ENCODE peak calls at places on chromosomes 3 and 15, in nine cellular contexts. One of them, this sample, is unnamed.
A peak's percentile ranks its signal among the peaks of the same experiment; 100 is the strongest.

GRCh38 chr3:66407281-66408218 is 93.3 kb downstream of the LRIG1 start:
- DNase-seq in HFF-Myc: no peak
- DNase-seq in left lung: peak; percentile 91
- DNase-seq in heart right ventricle: peak; percentile 71
- DNase-seq in fibroblast of pulmonary artery: peak; percentile 59
- DNase-seq in aorta: peak; percentile 91
- DNase-seq in GM23338: peak; percentile 79
- DNase-seq in CD4-positive, alpha-beta memory T cell: peak; percentile 71
- DNase-seq in fibroblast of villous mesenchyme: peak; percentile 61
- DNase-seq in this sample: peak; percentile 20

GRCh38 chr3:66656608-66657007 is 155.8 kb upstream of the LRIG1 start:
- DNase-seq in HFF-Myc: no peak
- DNase-seq in left lung: no peak
- DNase-seq in heart right ventricle: no peak
- DNase-seq in fibroblast of pulmonary artery: no peak
- DNase-seq in aorta: no peak
- DNase-seq in GM23338: no peak
- DNase-seq in CD4-positive, alpha-beta memory T cell: no peak
- DNase-seq in fibroblast of villous mesenchyme: no peak
- DNase-seq in this sample: no peak

GRCh38 chr3:39806820-39807219 is 2.6 kb upstream of the MYRIP start:
- DNase-seq in HFF-Myc: no peak
- DNase-seq in left lung: no peak
- DNase-seq in heart right ventricle: no peak
- DNase-seq in fibroblast of pulmonary artery: no peak
- DNase-seq in aorta: no peak
- DNase-seq in GM23338: no peak
- DNase-seq in CD4-positive, alpha-beta memory T cell: no peak
- DNase-seq in fibroblast of villous mesenchyme: no peak
- DNase-seq in this sample: no peak

GRCh38 chr15:69758810-69759410 is 306.3 kb downstream of the RPLP1 start:
- DNase-seq in HFF-Myc: no peak
- DNase-seq in left lung: peak; percentile 74
- DNase-seq in heart right ventricle: peak; percentile 23
- DNase-seq in fibroblast of pulmonary artery: peak; percentile 74
- DNase-seq in aorta: no peak
- DNase-seq in GM23338: no peak
- DNase-seq in CD4-positive, alpha-beta memory T cell: peak; percentile 95
- DNase-seq in fibroblast of villous mesenchyme: peak; percentile 88
- DNase-seq in this sample: no peak

GRCh38 chr15:94135748-94136147 is 95.6 kb upstream of the MCTP2 start:
- DNase-seq in HFF-Myc: no peak
- DNase-seq in left lung: no peak
- DNase-seq in heart right ventricle: no peak
- DNase-seq in fibroblast of pulmonary artery: no peak
- DNase-seq in aorta: no peak
- DNase-seq in GM23338: peak; percentile 25
- DNase-seq in CD4-positive, alpha-beta memory T cell: no peak
- DNase-seq in fibroblast of villous mesenchyme: peak; percentile 3
- DNase-seq in this sample: no peak

GRCh38 chr15:39400821-39401550 is 179.9 kb upstream of the THBS1 start:
- DNase-seq in HFF-Myc: no peak
- DNase-seq in left lung: no peak
- DNase-seq in heart right ventricle: no peak
- DNase-seq in fibroblast of pulmonary artery: peak; percentile 80
- DNase-seq in aorta: no peak
- DNase-seq in GM23338: no peak
- DNase-seq in CD4-positive, alpha-beta memory T cell: no peak
- DNase-seq in fibroblast of villous mesenchyme: peak; percentile 69
- DNase-seq in this sample: no peak

GRCh38 chr3:71348831-71349230 is 234.7 kb downstream of the FOXP1 start:
- DNase-seq in HFF-Myc: no peak
- DNase-seq in left lung: no peak
- DNase-seq in heart right ventricle: no peak
- DNase-seq in fibroblast of pulmonary artery: no peak
- DNase-seq in aorta: no peak
- DNase-seq in GM23338: no peak
- DNase-seq in CD4-positive, alpha-beta memory T cell: no peak
- DNase-seq in fibroblast of villous mesenchyme: no peak
- DNase-seq in this sample: no peak

GRCh38 chr3:136385457-136385856 is 135.3 kb downstream of the PCCB start:
- DNase-seq in HFF-Myc: no peak
- DNase-seq in left lung: no peak
- DNase-seq in heart right ventricle: no peak
- DNase-seq in fibroblast of pulmonary artery: no peak
- DNase-seq in aorta: no peak
- DNase-seq in GM23338: no peak
- DNase-seq in CD4-positive, alpha-beta memory T cell: no peak
- DNase-seq in fibroblast of villous mesenchyme: no peak
- DNase-seq in this sample: no peak

DNA sequence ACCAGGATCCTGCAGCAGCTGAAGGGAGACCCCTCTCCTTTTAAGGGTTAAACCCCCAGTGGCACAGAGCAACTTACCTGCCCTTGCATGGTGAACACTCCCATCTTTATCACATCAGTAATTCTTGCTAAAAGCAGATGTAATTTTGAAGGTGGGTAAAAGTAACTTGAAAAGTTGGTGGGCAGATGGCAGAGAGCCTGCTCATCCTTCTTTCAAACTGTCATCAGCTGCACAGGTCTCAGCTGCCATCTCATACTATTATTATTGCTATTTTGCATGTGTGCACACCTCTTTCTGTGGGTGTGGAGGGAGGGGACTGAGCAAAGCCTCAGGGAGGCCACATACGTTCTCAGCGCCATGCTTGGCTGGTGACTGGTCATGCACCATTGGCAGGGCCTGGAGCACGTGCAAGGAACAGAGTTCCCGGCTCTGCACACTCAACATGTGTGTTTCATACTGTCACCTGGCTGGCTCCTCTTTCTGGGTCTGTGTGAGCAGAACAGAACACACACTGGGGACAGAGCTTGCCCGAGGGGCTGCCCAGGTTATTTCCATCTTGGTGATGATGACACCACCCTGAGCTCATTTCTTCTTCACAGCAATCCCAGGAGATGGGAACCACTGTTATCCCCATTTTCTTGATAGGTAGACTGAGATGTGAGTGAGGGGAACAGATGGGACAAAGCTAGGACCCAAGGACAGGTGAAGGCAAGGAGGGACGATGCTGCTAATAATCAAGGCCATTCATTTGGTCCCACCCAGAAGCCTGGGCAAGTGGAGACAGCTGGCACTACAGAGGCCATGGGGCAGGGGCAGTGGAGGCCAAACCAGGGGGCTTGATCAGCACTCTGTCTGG is 95.8 kb upstream of the KLF13 start:
- DNase-seq in HFF-Myc: no peak
- DNase-seq in left lung: peak; percentile 3
- DNase-seq in heart right ventricle: no peak
- DNase-seq in fibroblast of pulmonary artery: no peak
- DNase-seq in aorta: no peak
- DNase-seq in GM23338: no peak
- DNase-seq in CD4-positive, alpha-beta memory T cell: no peak
- DNase-seq in fibroblast of villous mesenchyme: no peak
- DNase-seq in this sample: no peak
- H3K4me3 ChIP-seq in HFF-Myc: no peak overlapping the region
- H3K4me3 ChIP-seq in left lung: no peak overlapping the region
- H3K4me3 ChIP-seq in heart right ventricle: no peak overlapping the region
- H3K4me3 ChIP-seq in fibroblast of pulmonary artery: no peak overlapping the region
- H3K4me3 ChIP-seq in aorta: no peak overlapping the region
- H3K4me3 ChIP-seq in GM23338: no peak overlapping the region
- H3K4me3 ChIP-seq in CD4-positive, alpha-beta memory T cell: no peak overlapping the region
- H3K4me3 ChIP-seq in fibroblast of villous mesenchyme: no peak overlapping the region
- H3K4me3 ChIP-seq in this sample: no peak overlapping the region

DNA sequence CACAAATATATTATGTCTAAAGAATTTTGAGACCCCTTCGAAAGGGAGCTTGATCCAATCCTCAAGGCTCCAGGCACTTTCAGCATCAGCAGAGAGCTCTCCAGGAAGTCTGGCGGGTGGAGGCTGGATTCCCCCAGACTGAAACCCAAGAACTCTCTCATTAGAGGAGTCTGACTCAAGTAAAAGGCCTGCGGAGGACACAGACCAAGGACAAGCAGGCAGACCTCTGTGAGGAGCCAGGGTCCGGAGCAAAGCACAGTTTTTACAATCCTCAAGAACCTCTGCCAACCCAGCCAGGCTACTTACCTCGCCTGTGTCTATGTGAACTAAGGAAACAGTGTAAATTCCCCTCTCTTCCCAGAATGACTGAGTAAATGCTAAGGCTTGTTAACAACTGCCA is 86.2 kb downstream of the FBN1 start:
- DNase-seq in HFF-Myc: no peak
- DNase-seq in left lung: no peak
- DNase-seq in heart right ventricle: no peak
- DNase-seq in fibroblast of pulmonary artery: peak; percentile 82
- DNase-seq in aorta: no peak
- DNase-seq in GM23338: peak; percentile 38
- DNase-seq in CD4-positive, alpha-beta memory T cell: no peak
- DNase-seq in fibroblast of villous mesenchyme: peak; percentile 82
- DNase-seq in this sample: no peak
- H3K4me3 ChIP-seq in HFF-Myc: no peak overlapping the region
- H3K4me3 ChIP-seq in left lung: no peak overlapping the region
- H3K4me3 ChIP-seq in heart right ventricle: no peak overlapping the region
- H3K4me3 ChIP-seq in fibroblast of pulmonary artery: no peak overlapping the region
- H3K4me3 ChIP-seq in aorta: no peak overlapping the region
- H3K4me3 ChIP-seq in GM23338: no peak overlapping the region
- H3K4me3 ChIP-seq in CD4-positive, alpha-beta memory T cell: no peak overlapping the region
- H3K4me3 ChIP-seq in fibroblast of villous mesenchyme: no peak overlapping the region
- H3K4me3 ChIP-seq in this sample: no peak overlapping the region

GRCh38 chr3:43104039-43104438 is 1.8 kb downstream of the POMGNT2 start:
- DNase-seq in HFF-Myc: no peak
- DNase-seq in left lung: no peak
- DNase-seq in heart right ventricle: no peak
- DNase-seq in fibroblast of pulmonary artery: no peak
- DNase-seq in aorta: no peak
- DNase-seq in GM23338: no peak
- DNase-seq in CD4-positive, alpha-beta memory T cell: no peak
- DNase-seq in fibroblast of villous mesenchyme: no peak
- DNase-seq in this sample: no peak

GRCh38 chr3:43105597-43106292 is at the start of gene POMGNT2:
- DNase-seq in HFF-Myc: peak; percentile 38
- DNase-seq in left lung: peak; percentile 96
- DNase-seq in heart right ventricle: peak; percentile 91
- DNase-seq in fibroblast of pulmonary artery: peak; percentile 80
- DNase-seq in aorta: peak; percentile 96
- DNase-seq in GM23338: peak; percentile 94
- DNase-seq in CD4-positive, alpha-beta memory T cell: peak; percentile 82
- DNase-seq in fibroblast of villous mesenchyme: peak; percentile 77
- DNase-seq in this sample: peak; percentile 16

GRCh38 chr3:43104786-43105185 is 1.1 kb downstream of the POMGNT2 start:
- DNase-seq in HFF-Myc: no peak
- DNase-seq in left lung: no peak
- DNase-seq in heart right ventricle: no peak
- DNase-seq in fibroblast of pulmonary artery: no peak
- DNase-seq in aorta: no peak
- DNase-seq in GM23338: no peak
- DNase-seq in CD4-positive, alpha-beta memory T cell: no peak
- DNase-seq in fibroblast of villous mesenchyme: peak; percentile 9
- DNase-seq in this sample: no peak

GRCh38 chr3:43106293-43106628 is 382 bp upstream of the POMGNT2 start:
- DNase-seq in HFF-Myc: no peak
- DNase-seq in left lung: no peak
- DNase-seq in heart right ventricle: no peak
- DNase-seq in fibroblast of pulmonary artery: no peak
- DNase-seq in aorta: no peak
- DNase-seq in GM23338: no peak
- DNase-seq in CD4-positive, alpha-beta memory T cell: no peak
- DNase-seq in fibroblast of villous mesenchyme: no peak
- DNase-seq in this sample: no peak

GRCh38 chr3:43105224-43105596 is 669 bp downstream of the POMGNT2 start:
- DNase-seq in HFF-Myc: no peak
- DNase-seq in left lung: no peak
- DNase-seq in heart right ventricle: no peak
- DNase-seq in fibroblast of pulmonary artery: no peak
- DNase-seq in aorta: peak; percentile 80
- DNase-seq in GM23338: peak; percentile 22
- DNase-seq in CD4-positive, alpha-beta memory T cell: no peak
- DNase-seq in fibroblast of villous mesenchyme: no peak
- DNase-seq in this sample: no peak
- H3K4me3 ChIP-seq in HFF-Myc: peak overlapping the region; percentile 69
- H3K4me3 ChIP-seq in left lung: peak overlapping the region; percentile 86
- H3K4me3 ChIP-seq in heart right ventricle: peak overlapping the region; percentile 68
- H3K4me3 ChIP-seq in fibroblast of pulmonary artery: peak overlapping the region; percentile 67
- H3K4me3 ChIP-seq in aorta: peak overlapping the region; percentile 87
- H3K4me3 ChIP-seq in GM23338: peak overlapping the region; percentile 82
- H3K4me3 ChIP-seq in CD4-positive, alpha-beta memory T cell: no peak overlapping the region
- H3K4me3 ChIP-seq in fibroblast of villous mesenchyme: peak overlapping the region; percentile 67
- H3K4me3 ChIP-seq in this sample: peak overlapping the region; percentile 78

GRCh38 chr3:147406255-147407023 is at the start of gene ZIC4:
- DNase-seq in HFF-Myc: no peak
- DNase-seq in left lung: no peak
- DNase-seq in heart right ventricle: no peak
- DNase-seq in fibroblast of pulmonary artery: no peak
- DNase-seq in aorta: no peak
- DNase-seq in GM23338: peak; percentile 18
- DNase-seq in CD4-positive, alpha-beta memory T cell: no peak
- DNase-seq in fibroblast of villous mesenchyme: no peak
- DNase-seq in this sample: no peak
- H3K4me3 ChIP-seq in HFF-Myc: no peak within 1 kb of the TSS
- H3K4me3 ChIP-seq in left lung: no peak within 1 kb of the TSS
- H3K4me3 ChIP-seq in heart right ventricle: no peak within 1 kb of the TSS
- H3K4me3 ChIP-seq in fibroblast of pulmonary artery: no peak within 1 kb of the TSS
- H3K4me3 ChIP-seq in aorta: no peak within 1 kb of the TSS
- H3K4me3 ChIP-seq in GM23338: peak within 1 kb of the TSS; percentile 71
- H3K4me3 ChIP-seq in CD4-positive, alpha-beta memory T cell: no peak within 1 kb of the TSS
- H3K4me3 ChIP-seq in fibroblast of villous mesenchyme: no peak within 1 kb of the TSS
- H3K4me3 ChIP-seq in this sample: no peak within 1 kb of the TSS

GRCh38 chr3:20931834-20932233 is 745.8 kb upstream of the SGO1 start:
- DNase-seq in HFF-Myc: no peak
- DNase-seq in left lung: no peak
- DNase-seq in heart right ventricle: no peak
- DNase-seq in fibroblast of pulmonary artery: no peak
- DNase-seq in aorta: no peak
- DNase-seq in GM23338: no peak
- DNase-seq in CD4-positive, alpha-beta memory T cell: no peak
- DNase-seq in fibroblast of villous mesenchyme: no peak
- DNase-seq in this sample: no peak
- H3K4me3 ChIP-seq in HFF-Myc: no peak overlapping the region
- H3K4me3 ChIP-seq in left lung: no peak overlapping the region
- H3K4me3 ChIP-seq in heart right ventricle: no peak overlapping the region
- H3K4me3 ChIP-seq in fibroblast of pulmonary artery: no peak overlapping the region
- H3K4me3 ChIP-seq in aorta: no peak overlapping the region
- H3K4me3 ChIP-seq in GM23338: no peak overlapping the region
- H3K4me3 ChIP-seq in CD4-positive, alpha-beta memory T cell: no peak overlapping the region
- H3K4me3 ChIP-seq in fibroblast of villous mesenchyme: no peak overlapping the region
- H3K4me3 ChIP-seq in this sample: no peak overlapping the region

DNA sequence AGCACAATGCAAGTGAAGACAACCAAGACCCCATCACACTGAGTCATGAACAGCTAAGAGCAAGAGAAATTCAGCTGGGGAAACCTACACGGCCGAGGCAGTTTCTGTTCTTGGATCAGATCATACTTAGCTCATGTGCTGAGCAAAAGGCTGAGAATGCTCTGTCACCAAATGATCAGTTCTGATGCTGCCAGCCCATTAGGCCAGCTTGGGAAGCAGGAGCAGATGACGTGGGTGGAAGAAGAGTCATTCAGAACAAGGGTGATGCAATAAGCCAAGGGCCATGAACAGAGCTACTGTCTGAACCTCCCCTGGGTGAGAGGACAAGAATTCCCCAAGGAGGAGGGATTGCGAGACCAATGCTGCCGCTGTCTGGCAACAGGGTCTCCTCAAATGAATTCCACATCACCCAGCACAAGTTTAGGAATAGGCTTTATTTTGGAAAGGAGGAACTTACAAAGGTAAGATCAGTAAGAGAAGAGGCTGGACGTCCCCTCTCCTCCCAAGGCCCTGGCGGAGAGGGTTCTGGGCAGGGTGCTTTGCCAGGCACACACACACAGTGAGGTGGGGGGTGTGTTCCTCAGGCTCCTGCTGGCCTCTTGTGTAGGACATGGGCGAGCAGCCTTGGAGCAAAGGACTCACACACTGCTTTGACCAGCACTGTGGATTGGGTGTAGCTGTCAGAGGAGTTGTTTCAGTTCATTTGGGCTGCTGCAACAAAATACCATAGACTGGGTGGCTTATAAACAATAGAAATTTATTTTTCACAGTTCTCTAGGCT is 65.6 kb upstream of the CTXND1 start:
- DNase-seq in HFF-Myc: peak; percentile 20
- DNase-seq in left lung: peak; percentile 29
- DNase-seq in heart right ventricle: peak; percentile 28
- DNase-seq in fibroblast of pulmonary artery: peak; percentile 82
- DNase-seq in aorta: no peak
- DNase-seq in GM23338: no peak
- DNase-seq in CD4-positive, alpha-beta memory T cell: no peak
- DNase-seq in fibroblast of villous mesenchyme: peak; percentile 79
- DNase-seq in this sample: peak; percentile 74
- H3K4me3 ChIP-seq in HFF-Myc: no peak overlapping the region
- H3K4me3 ChIP-seq in left lung: no peak overlapping the region
- H3K4me3 ChIP-seq in heart right ventricle: no peak overlapping the region
- H3K4me3 ChIP-seq in fibroblast of pulmonary artery: no peak overlapping the region
- H3K4me3 ChIP-seq in aorta: no peak overlapping the region
- H3K4me3 ChIP-seq in GM23338: no peak overlapping the region
- H3K4me3 ChIP-seq in CD4-positive, alpha-beta memory T cell: no peak overlapping the region
- H3K4me3 ChIP-seq in fibroblast of villous mesenchyme: no peak overlapping the region
- H3K4me3 ChIP-seq in this sample: no peak overlapping the region